ENCODE peak calls at places on chromosomes 6 and 20, in nine cellular contexts. One of them, this sample, is unnamed. For H3K36me3, the result is how much of the 10 kb centered on the place peaks cover.

GRCh38 chr6:147205690-147206600 is 1.7 kb downstream of the STXBP5 start:
- DNase-seq in mucosa of descending colon: peak
- DNase-seq in breast epithelium: no peak
- DNase-seq in colonic mucosa: peak
- DNase-seq in CD8-positive, alpha-beta T cell: no peak
- DNase-seq in esophagus squamous epithelium: no peak
- DNase-seq in fibroblast of lung: peak
- DNase-seq in psoas muscle: no peak
- DNase-seq in lung: no peak
- DNase-seq in this sample: no peak

GRCh38 chr6:134636221-134636830 is 313.6 kb downstream of the ALDH8A1 start:
- DNase-seq in mucosa of descending colon: no peak
- DNase-seq in breast epithelium: no peak
- DNase-seq in colonic mucosa: no peak
- DNase-seq in CD8-positive, alpha-beta T cell: no peak
- DNase-seq in esophagus squamous epithelium: no peak
- DNase-seq in fibroblast of lung: no peak
- DNase-seq in psoas muscle: no peak
- DNase-seq in lung: no peak
- DNase-seq in this sample: no peak

GRCh38 chr6:50847890-50848594 is 29.4 kb downstream of the TFAP2B start:
- DNase-seq in mucosa of descending colon: no peak
- DNase-seq in breast epithelium: no peak
- DNase-seq in colonic mucosa: no peak
- DNase-seq in CD8-positive, alpha-beta T cell: no peak
- DNase-seq in esophagus squamous epithelium: no peak
- DNase-seq in fibroblast of lung: no peak
- DNase-seq in psoas muscle: no peak
- DNase-seq in lung: no peak
- DNase-seq in this sample: no peak

GRCh38 chr6:105954148-105954547 is 132.0 kb upstream of the PRDM1 start:
- DNase-seq in mucosa of descending colon: no peak
- DNase-seq in breast epithelium: no peak
- DNase-seq in colonic mucosa: no peak
- DNase-seq in CD8-positive, alpha-beta T cell: no peak
- DNase-seq in esophagus squamous epithelium: no peak
- DNase-seq in fibroblast of lung: no peak
- DNase-seq in psoas muscle: no peak
- DNase-seq in lung: no peak
- DNase-seq in this sample: no peak

GRCh38 chr6:79669766-79670165 is 38.6 kb downstream of the SH3BGRL2 start:
- DNase-seq in mucosa of descending colon: no peak
- DNase-seq in breast epithelium: no peak
- DNase-seq in colonic mucosa: no peak
- DNase-seq in CD8-positive, alpha-beta T cell: no peak
- DNase-seq in esophagus squamous epithelium: no peak
- DNase-seq in fibroblast of lung: no peak
- DNase-seq in psoas muscle: no peak
- DNase-seq in lung: no peak
- DNase-seq in this sample: no peak

GRCh38 chr6:28856617-28857000 is 67.2 kb downstream of the TRIM27 start:
- DNase-seq in mucosa of descending colon: no peak
- DNase-seq in breast epithelium: no peak
- DNase-seq in colonic mucosa: no peak
- DNase-seq in CD8-positive, alpha-beta T cell: no peak
- DNase-seq in esophagus squamous epithelium: no peak
- DNase-seq in fibroblast of lung: no peak
- DNase-seq in psoas muscle: no peak
- DNase-seq in lung: no peak
- DNase-seq in this sample: no peak

GRCh38 chr6:5766260-5766659 is 240.5 kb downstream of the NRN1 start:
- DNase-seq in mucosa of descending colon: no peak
- DNase-seq in breast epithelium: no peak
- DNase-seq in colonic mucosa: no peak
- DNase-seq in CD8-positive, alpha-beta T cell: no peak
- DNase-seq in esophagus squamous epithelium: no peak
- DNase-seq in fibroblast of lung: no peak
- DNase-seq in psoas muscle: no peak
- DNase-seq in lung: no peak
- DNase-seq in this sample: no peak

GRCh38 chr6:7073810-7074525 is 33.8 kb upstream of the RREB1 start:
- DNase-seq in mucosa of descending colon: peak
- DNase-seq in breast epithelium: no peak
- DNase-seq in colonic mucosa: peak
- DNase-seq in CD8-positive, alpha-beta T cell: peak
- DNase-seq in esophagus squamous epithelium: no peak
- DNase-seq in fibroblast of lung: no peak
- DNase-seq in psoas muscle: peak
- DNase-seq in lung: no peak
- DNase-seq in this sample: no peak

GRCh38 chr20:49505518-49505917 is 23.1 kb upstream of the KCNB1 start:
- DNase-seq in mucosa of descending colon: no peak
- DNase-seq in breast epithelium: no peak
- DNase-seq in colonic mucosa: no peak
- DNase-seq in CD8-positive, alpha-beta T cell: no peak
- DNase-seq in esophagus squamous epithelium: no peak
- DNase-seq in fibroblast of lung: peak
- DNase-seq in psoas muscle: no peak
- DNase-seq in lung: no peak
- DNase-seq in this sample: no peak

GRCh38 chr20:55792049-55792448 is 213.3 kb downstream of the CBLN4 start:
- DNase-seq in mucosa of descending colon: no peak
- DNase-seq in breast epithelium: no peak
- DNase-seq in colonic mucosa: no peak
- DNase-seq in CD8-positive, alpha-beta T cell: no peak
- DNase-seq in esophagus squamous epithelium: no peak
- DNase-seq in fibroblast of lung: no peak
- DNase-seq in psoas muscle: no peak
- DNase-seq in lung: no peak
- DNase-seq in this sample: no peak

GRCh38 chr20:61809006-61809770 is 256.5 kb downstream of the TAF4 start:
- DNase-seq in mucosa of descending colon: peak
- DNase-seq in breast epithelium: no peak
- DNase-seq in colonic mucosa: no peak
- DNase-seq in CD8-positive, alpha-beta T cell: no peak
- DNase-seq in esophagus squamous epithelium: no peak
- DNase-seq in fibroblast of lung: no peak
- DNase-seq in psoas muscle: no peak
- DNase-seq in lung: no peak
- DNase-seq in this sample: no peak

GRCh38 chr20:55094353-55094861 is 619.0 kb downstream of the DOK5 start:
- DNase-seq in mucosa of descending colon: no peak
- DNase-seq in breast epithelium: no peak
- DNase-seq in colonic mucosa: no peak
- DNase-seq in CD8-positive, alpha-beta T cell: no peak
- DNase-seq in esophagus squamous epithelium: no peak
- DNase-seq in fibroblast of lung: no peak
- DNase-seq in psoas muscle: no peak
- DNase-seq in lung: no peak
- DNase-seq in this sample: no peak

GRCh38 chr20:8366303-8366923 is 234.3 kb downstream of the PLCB1 start:
- DNase-seq in mucosa of descending colon: no peak
- DNase-seq in breast epithelium: no peak
- DNase-seq in colonic mucosa: no peak
- DNase-seq in CD8-positive, alpha-beta T cell: no peak
- DNase-seq in esophagus squamous epithelium: no peak
- DNase-seq in fibroblast of lung: no peak
- DNase-seq in psoas muscle: no peak
- DNase-seq in lung: no peak
- DNase-seq in this sample: no peak

GRCh38 chr6:28896505-28897392 is 27.0 kb downstream of the TRIM27 start:
- DNase-seq in mucosa of descending colon: peak
- DNase-seq in breast epithelium: no peak
- DNase-seq in colonic mucosa: peak
- DNase-seq in CD8-positive, alpha-beta T cell: peak
- DNase-seq in esophagus squamous epithelium: no peak
- DNase-seq in fibroblast of lung: peak
- DNase-seq in psoas muscle: peak
- DNase-seq in lung: peak
- DNase-seq in this sample: no peak

GRCh38 chr20:43096471-43096870 is 93.2 kb downstream of the PTPRT start:
- DNase-seq in mucosa of descending colon: no peak
- DNase-seq in breast epithelium: no peak
- DNase-seq in colonic mucosa: no peak
- DNase-seq in CD8-positive, alpha-beta T cell: no peak
- DNase-seq in esophagus squamous epithelium: no peak
- DNase-seq in fibroblast of lung: no peak
- DNase-seq in psoas muscle: no peak
- DNase-seq in lung: no peak
- DNase-seq in this sample: no peak

DNA sequence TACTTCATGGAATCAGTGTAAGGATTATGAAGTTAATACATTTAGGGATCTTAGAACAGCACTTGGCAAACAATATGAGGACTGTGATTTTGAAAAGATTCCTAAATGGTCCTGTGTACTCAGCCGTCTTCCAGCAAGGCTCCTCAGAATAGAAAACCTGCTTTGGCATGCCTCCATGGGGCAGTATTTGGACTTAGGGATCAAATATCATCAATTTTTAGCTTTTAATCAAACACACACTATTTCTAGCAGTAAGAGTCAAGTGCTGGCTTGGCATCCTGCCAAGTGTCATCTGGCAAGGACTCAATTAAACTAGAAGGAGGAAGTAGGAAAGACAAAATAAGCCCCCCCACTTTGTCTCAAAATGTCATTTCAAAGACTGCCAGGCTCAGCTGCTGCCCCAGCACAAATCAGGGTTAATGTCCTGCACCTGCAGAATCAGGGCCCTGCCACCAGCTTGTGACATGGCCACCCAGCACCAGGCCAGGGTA is 40.8 kb downstream of the IYD start:
- DNase-seq in mucosa of descending colon: peak
- DNase-seq in breast epithelium: no peak
- DNase-seq in colonic mucosa: peak
- DNase-seq in CD8-positive, alpha-beta T cell: no peak
- DNase-seq in esophagus squamous epithelium: no peak
- DNase-seq in fibroblast of lung: peak
- DNase-seq in psoas muscle: peak
- DNase-seq in lung: peak
- DNase-seq in this sample: no peak
- H3K4me3 ChIP-seq in mucosa of descending colon: no peak
- H3K4me3 ChIP-seq in breast epithelium: no peak
- H3K4me3 ChIP-seq in colonic mucosa: no peak
- H3K4me3 ChIP-seq in CD8-positive, alpha-beta T cell: no peak
- H3K4me3 ChIP-seq in esophagus squamous epithelium: no peak
- H3K4me3 ChIP-seq in fibroblast of lung: no peak
- H3K4me3 ChIP-seq in psoas muscle: no peak
- H3K4me3 ChIP-seq in lung: no peak
- H3K4me3 ChIP-seq in this sample: no peak

GRCh38 chr20:63706852-63707557 is 771 bp downstream of the ARFRP1 start:
- DNase-seq in mucosa of descending colon: peak
- DNase-seq in breast epithelium: no peak
- DNase-seq in colonic mucosa: peak
- DNase-seq in CD8-positive, alpha-beta T cell: peak
- DNase-seq in esophagus squamous epithelium: no peak
- DNase-seq in fibroblast of lung: peak
- DNase-seq in psoas muscle: peak
- DNase-seq in lung: peak
- DNase-seq in this sample: no peak

GRCh38 chr20:63706027-63706695 is 1.6 kb downstream of the ARFRP1 start:
- DNase-seq in mucosa of descending colon: peak
- DNase-seq in breast epithelium: no peak
- DNase-seq in colonic mucosa: peak
- DNase-seq in CD8-positive, alpha-beta T cell: no peak
- DNase-seq in esophagus squamous epithelium: no peak
- DNase-seq in fibroblast of lung: no peak
- DNase-seq in psoas muscle: no peak
- DNase-seq in lung: peak
- DNase-seq in this sample: no peak

GRCh38 chr20:63707558-63708300 is at the start of the genes ARFRP1 and ZGPAT:
- DNase-seq in mucosa of descending colon: peak
- DNase-seq in breast epithelium: peak
- DNase-seq in colonic mucosa: peak
- DNase-seq in CD8-positive, alpha-beta T cell: peak
- DNase-seq in esophagus squamous epithelium: no peak
- DNase-seq in fibroblast of lung: peak
- DNase-seq in psoas muscle: peak
- DNase-seq in lung: peak
- DNase-seq in this sample: no peak

GRCh38 chr20:63709149-63709527 is 1.3 kb downstream of the ZGPAT start:
- DNase-seq in mucosa of descending colon: no peak
- DNase-seq in breast epithelium: no peak
- DNase-seq in colonic mucosa: no peak
- DNase-seq in CD8-positive, alpha-beta T cell: no peak
- DNase-seq in esophagus squamous epithelium: no peak
- DNase-seq in fibroblast of lung: no peak
- DNase-seq in psoas muscle: no peak
- DNase-seq in lung: peak
- DNase-seq in this sample: no peak

GRCh38 chr20:63708301-63709148 is 686 bp downstream of the ZGPAT start:
- DNase-seq in mucosa of descending colon: peak
- DNase-seq in breast epithelium: no peak
- DNase-seq in colonic mucosa: no peak
- DNase-seq in CD8-positive, alpha-beta T cell: no peak
- DNase-seq in esophagus squamous epithelium: no peak
- DNase-seq in fibroblast of lung: no peak
- DNase-seq in psoas muscle: peak
- DNase-seq in lung: no peak
- DNase-seq in this sample: no peak
- H3K36me3 ChIP-seq in mucosa of descending colon: under half
- H3K36me3 ChIP-seq in breast epithelium: under half
- H3K36me3 ChIP-seq in colonic mucosa: under half
- H3K36me3 ChIP-seq in CD8-positive, alpha-beta T cell: under half
- H3K36me3 ChIP-seq in esophagus squamous epithelium: half or more
- H3K36me3 ChIP-seq in fibroblast of lung: under half
- H3K36me3 ChIP-seq in psoas muscle: under half
- H3K36me3 ChIP-seq in lung: under half
- H3K36me3 ChIP-seq in this sample: under half

DNA sequence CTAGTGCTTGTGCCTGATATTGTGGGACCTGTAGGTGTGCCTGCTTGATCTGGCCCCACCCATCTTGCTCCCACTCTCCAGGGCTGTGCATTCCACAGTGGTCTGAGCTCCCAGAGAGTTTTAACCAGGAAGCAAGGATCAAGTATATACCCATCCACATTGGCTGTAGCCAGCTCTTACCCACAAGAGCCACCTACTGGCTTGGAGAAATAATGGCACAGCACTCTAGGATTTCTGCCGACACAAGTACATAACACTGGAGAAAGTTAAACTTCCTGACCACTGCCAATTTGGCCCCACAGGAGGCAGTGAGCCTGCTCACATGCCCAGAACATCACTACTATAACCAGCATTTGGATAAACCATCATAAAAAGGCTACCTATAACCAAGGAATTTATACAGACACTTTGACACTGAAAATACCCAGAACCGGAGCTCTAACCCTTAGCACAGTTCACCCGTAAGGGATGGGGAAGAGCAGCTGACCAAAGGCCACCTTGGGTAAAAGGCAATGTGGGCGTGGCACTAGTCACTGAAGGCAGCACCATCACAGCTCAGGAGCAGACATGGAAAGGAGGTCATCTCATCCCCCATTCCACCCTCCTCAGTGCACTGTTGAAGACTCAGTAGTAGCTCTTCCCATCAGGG is 440.4 kb downstream of the BTBD3 start:
- DNase-seq in mucosa of descending colon: no peak
- DNase-seq in breast epithelium: no peak
- DNase-seq in colonic mucosa: no peak
- DNase-seq in CD8-positive, alpha-beta T cell: no peak
- DNase-seq in esophagus squamous epithelium: no peak
- DNase-seq in fibroblast of lung: no peak
- DNase-seq in psoas muscle: no peak
- DNase-seq in lung: no peak
- DNase-seq in this sample: no peak
- TF ChIP-seq CTCF in mucosa of descending colon: no peak
- TF ChIP-seq CTCF in breast epithelium: no peak
- TF ChIP-seq CTCF in colonic mucosa: peak
- TF ChIP-seq CTCF in CD8-positive, alpha-beta T cell: no peak
- TF ChIP-seq CTCF in esophagus squamous epithelium: no peak
- TF ChIP-seq CTCF in fibroblast of lung: peak
- TF ChIP-seq CTCF in psoas muscle: no peak
- TF ChIP-seq CTCF in lung: no peak
- TF ChIP-seq CTCF in this sample: no peak

GRCh38 chr6:108175176-108175591 is 9.4 kb downstream of the NR2E1 start:
- DNase-seq in mucosa of descending colon: no peak
- DNase-seq in breast epithelium: no peak
- DNase-seq in colonic mucosa: no peak
- DNase-seq in CD8-positive, alpha-beta T cell: no peak
- DNase-seq in esophagus squamous epithelium: no peak
- DNase-seq in fibroblast of lung: no peak
- DNase-seq in psoas muscle: no peak
- DNase-seq in lung: no peak
- DNase-seq in this sample: no peak
- H3K4me3 ChIP-seq in mucosa of descending colon: no peak
- H3K4me3 ChIP-seq in breast epithelium: peak
- H3K4me3 ChIP-seq in colonic mucosa: peak
- H3K4me3 ChIP-seq in CD8-positive, alpha-beta T cell: no peak
- H3K4me3 ChIP-seq in esophagus squamous epithelium: peak
- H3K4me3 ChIP-seq in fibroblast of lung: no peak
- H3K4me3 ChIP-seq in psoas muscle: peak
- H3K4me3 ChIP-seq in lung: no peak
- H3K4me3 ChIP-seq in this sample: no peak